ENCODE peak calls at places on chromosomes 16 and 17, in six cellular contexts. C, A, Q, K, L and V are unnamed samples.

GRCh38 chr17:67441052-67441738 is 64.1 kb downstream of the PITPNC1 start:
- DNase-seq in C (peak), A (peak), Q (no peak), K (peak), L (peak), V (peak)

GRCh38 chr16:85649978-85650863 is 37.1 kb downstream of the GSE1 start:
- DNase-seq in C (peak), A (no peak), Q (no peak), K (no peak), L (no peak), V (peak)

GRCh38 chr17:38922538-38923291 is 2.7 kb upstream of the LASP1NB start:
- DNase-seq in C (peak), A (peak), Q (peak), K (peak), L (no peak), V (peak)

GRCh38 chr17:50107790-50108414 is 12.8 kb downstream of the PDK2 start:
- DNase-seq in C (no peak), A (no peak), Q (no peak), K (peak), L (no peak), V (no peak)

GRCh38 chr16:46746821-46747776 is 1.0 kb downstream of the MYLK3 start:
- DNase-seq in C (no peak), A (peak), Q (no peak), K (no peak), L (no peak), V (peak)

GRCh38 chr16:53094013-53094630 is 39.3 kb downstream of the CHD9 start:
- DNase-seq in C (peak), A (no peak), Q (peak), K (no peak), L (no peak), V (peak)

GRCh38 chr16:83211711-83212110 is 584.9 kb downstream of the CDH13 start:
- DNase-seq in C (no peak), A (no peak), Q (no peak), K (no peak), L (no peak), V (peak)

GRCh38 chr17:2030779-2031163 is 818 bp downstream of the DPH1 start:
- DNase-seq in C (no peak), A (no peak), Q (no peak), K (no peak), L (no peak), V (no peak)

GRCh38 chr16:1474047-1474446 is 781 bp downstream of the CLCN7 start:
- DNase-seq in C (peak), A (no peak), Q (no peak), K (no peak), L (no peak), V (no peak)

GRCh38 chr16:88533381-88533831 is 36.8 kb upstream of the ZC3H18 start:
- DNase-seq in C (peak), A (no peak), Q (no peak), K (peak), L (no peak), V (no peak)

GRCh38 chr16:56337858-56338325 is 87.5 kb downstream of the AMFR start:
- DNase-seq in C (no peak), A (no peak), Q (no peak), K (no peak), L (no peak), V (no peak)

GRCh38 chr17:49022391-49022941 is 25.3 kb downstream of the IGF2BP1 start:
- DNase-seq in C (no peak), A (peak), Q (no peak), K (peak), L (no peak), V (no peak)

GRCh38 chr17:9363440-9364350 is 211.9 kb downstream of the STX8 start:
- DNase-seq in C (no peak), A (no peak), Q (no peak), K (peak), L (no peak), V (peak)

GRCh38 chr17:65324977-65325376 is 187.8 kb downstream of the RGS9 start:
- DNase-seq in C (no peak), A (no peak), Q (no peak), K (no peak), L (no peak), V (no peak)

GRCh38 chr17:61452301-61453290 is at the start of gene TBX4:
- DNase-seq in C (peak), A (no peak), Q (no peak), K (no peak), L (no peak), V (no peak)

GRCh38 chr16:48596326-48596725 is 13.7 kb downstream of the N4BP1 start:
- DNase-seq in C (no peak), A (no peak), Q (no peak), K (no peak), L (no peak), V (no peak)

GRCh38 chr16:81515721-81516120 is 71.1 kb downstream of the CMIP start:
- DNase-seq in C (no peak), A (no peak), Q (no peak), K (no peak), L (no peak), V (no peak)

GRCh38 chr17:10776372-10776771 is 27.5 kb downstream of the TMEM238L start:
- DNase-seq in C (no peak), A (no peak), Q (no peak), K (no peak), L (no peak), V (no peak)

GRCh38 chr16:53123753-53124152 is 69.0 kb downstream of the CHD9 start:
- DNase-seq in C (no peak), A (no peak), Q (no peak), K (peak), L (no peak), V (no peak)

GRCh38 chr17:59004338-59005111 is 102.2 kb downstream of the TRIM37 start:
- DNase-seq in C (peak), A (peak), Q (peak), K (peak), L (peak), V (peak)

GRCh38 chr17:19812407-19812806 is 55.3 kb downstream of the ULK2 start:
- DNase-seq in C (peak), A (no peak), Q (no peak), K (peak), L (no peak), V (peak)

GRCh38 chr17:75601057-75601987 is 13.7 kb downstream of the MYO15B start:
- DNase-seq in C (peak), A (peak), Q (peak), K (peak), L (peak), V (peak)

GRCh38 chr16:50565428-50565827 is 17.2 kb downstream of the NKD1 start:
- DNase-seq in C (no peak), A (no peak), Q (no peak), K (no peak), L (no peak), V (no peak)

GRCh38 chr16:90008708-90009145 is 10.5 kb downstream of the DBNDD1 start:
- DNase-seq in C (no peak), A (no peak), Q (no peak), K (peak), L (peak), V (no peak)

GRCh38 chr17:16944334-16945140 is 27.4 kb downstream of the TNFRSF13B start:
- DNase-seq in C (peak), A (no peak), Q (no peak), K (no peak), L (no peak), V (no peak)

GRCh38 chr16:29675811-29676643 is 3.0 kb upstream of the QPRT start:
- DNase-seq in C (peak), A (peak), Q (no peak), K (peak), L (no peak), V (peak)

GRCh38 chr16:53864819-53865491 is 161.0 kb downstream of the FTO start:
- DNase-seq in C (peak), A (no peak), Q (peak), K (peak), L (no peak), V (peak)

GRCh38 chr17:80025140-80025539 is 10.5 kb downstream of the TBC1D16 start:
- DNase-seq in C (peak), A (no peak), Q (peak), K (no peak), L (no peak), V (peak)

GRCh38 chr16:77918792-77919707 is 103.3 kb upstream of the CLEC3A start:
- DNase-seq in C (no peak), A (no peak), Q (peak), K (peak), L (no peak), V (peak)

GRCh38 chr17:6857904-6858303 is 26.4 kb upstream of the TEKT1 start:
- DNase-seq in C (no peak), A (no peak), Q (no peak), K (no peak), L (no peak), V (no peak)

GRCh38 chr17:65813306-65813705 is 251.9 kb upstream of the AXIN2 start:
- DNase-seq in C (no peak), A (no peak), Q (no peak), K (peak), L (no peak), V (no peak)

GRCh38 chr16:31464781-31465260 is 5.5 kb downstream of the ARMC5 start:
- DNase-seq in C (no peak), A (no peak), Q (no peak), K (no peak), L (no peak), V (no peak)

GRCh38 chr17:7014261-7014994 is 2.0 kb downstream of the RNASEK start:
- DNase-seq in C (peak), A (peak), Q (peak), K (peak), L (peak), V (peak)

GRCh38 chr17:49407981-49408501 is 6.6 kb downstream of the PHB1 start:
- DNase-seq in C (peak), A (peak), Q (peak), K (peak), L (peak), V (peak)